ENCODE peak calls at places on chromosomes 13 and 19, in four cellular contexts. T, R, W and L are unnamed samples.

GRCh38 chr13:30796132-30796832 is 60.9 kb downstream of the ALOX5AP start:
- DNase-seq in T (peak; percentile 83), R (no peak), W (no peak), L (no peak)

GRCh38 chr19:30630289-30631034 is 258.3 kb downstream of the ZNF536 start:
- DNase-seq in T (no peak), R (no peak), W (no peak), L (no peak)

GRCh38 chr19:10289836-10290438 is at the start of gene ICAM5:
- DNase-seq in T (peak; percentile 28), R (peak; percentile 57), W (peak; percentile 47), L (no peak)

GRCh38 chr19:48329167-48329891 is 4.0 kb downstream of the EMP3 start:
- DNase-seq in T (peak; percentile 34), R (no peak), W (peak; percentile 85), L (peak; percentile 73)

GRCh38 chr13:40682449-40683240 is 16.2 kb upstream of the FOXO1 start:
- DNase-seq in T (peak; percentile 64), R (no peak), W (peak; percentile 88), L (peak; percentile 64)

GRCh38 chr13:111402441-111402840 is 82.0 kb downstream of the TEX29 start:
- DNase-seq in T (no peak), R (no peak), W (no peak), L (no peak)

GRCh38 chr13:73874460-73874859 is 259.7 kb downstream of the KLF12 start:
- DNase-seq in T (no peak), R (no peak), W (no peak), L (no peak)

GRCh38 chr13:25945596-25945995 is 106.2 kb downstream of the SHISA2 start:
- DNase-seq in T (no peak), R (no peak), W (no peak), L (peak; percentile 41)

GRCh38 chr13:99819962-99820361 is 151.6 kb downstream of the ZIC5 start:
- DNase-seq in T (no peak), R (no peak), W (no peak), L (peak; percentile 12)

GRCh38 chr13:64928704-64929499 is 2301.2 kb downstream of the PCDH9 start:
- DNase-seq in T (peak; percentile 70), R (peak; percentile 42), W (no peak), L (peak; percentile 11)

GRCh38 chr13:34657716-34658115 is 284.4 kb upstream of the NBEA start:
- DNase-seq in T (peak; percentile 87), R (no peak), W (no peak), L (no peak)

GRCh38 chr19:41808663-41809566 is 12.5 kb downstream of the CEACAM3 start:
- DNase-seq in T (no peak), R (no peak), W (no peak), L (no peak)

GRCh38 chr19:4437103-4437502 is 20.5 kb downstream of the UBXN6 start:
- DNase-seq in T (no peak), R (no peak), W (no peak), L (no peak)

GRCh38 chr19:53998223-53998622 is 6.8 kb downstream of the CACNG6 start:
- DNase-seq in T (no peak), R (no peak), W (peak; percentile 19), L (no peak)

GRCh38 chr19:2166741-2167738 is 3.3 kb downstream of the DOT1L start:
- DNase-seq in T (peak; percentile 70), R (no peak), W (peak; percentile 45), L (peak; percentile 57)

GRCh38 chr13:21175656-21176194 is 627 bp downstream of the SKA3 start:
- DNase-seq in T (no peak), R (no peak), W (no peak), L (no peak)

GRCh38 chr19:7547153-7547552 is 11.6 kb downstream of the PNPLA6 start:
- DNase-seq in T (no peak), R (no peak), W (no peak), L (no peak)

GRCh38 chr13:40476175-40476958 is 190.1 kb downstream of the FOXO1 start:
- DNase-seq in T (peak; percentile 18), R (no peak), W (no peak), L (no peak)

GRCh38 chr19:13866463-13867046 is 10.4 kb upstream of the NANOS3 start:
- DNase-seq in T (no peak), R (no peak), W (no peak), L (peak; percentile 1)

GRCh38 chr19:13864223-13864512 is 12.8 kb upstream of the NANOS3 start:
- DNase-seq in T (no peak), R (no peak), W (no peak), L (no peak)

GRCh38 chr19:13865578-13866462 is 11.1 kb upstream of the NANOS3 start:
- DNase-seq in T (no peak), R (no peak), W (no peak), L (no peak)

GRCh38 chr19:13865243-13865577 is 11.7 kb upstream of the NANOS3 start:
- DNase-seq in T (no peak), R (no peak), W (no peak), L (no peak)

DNA sequence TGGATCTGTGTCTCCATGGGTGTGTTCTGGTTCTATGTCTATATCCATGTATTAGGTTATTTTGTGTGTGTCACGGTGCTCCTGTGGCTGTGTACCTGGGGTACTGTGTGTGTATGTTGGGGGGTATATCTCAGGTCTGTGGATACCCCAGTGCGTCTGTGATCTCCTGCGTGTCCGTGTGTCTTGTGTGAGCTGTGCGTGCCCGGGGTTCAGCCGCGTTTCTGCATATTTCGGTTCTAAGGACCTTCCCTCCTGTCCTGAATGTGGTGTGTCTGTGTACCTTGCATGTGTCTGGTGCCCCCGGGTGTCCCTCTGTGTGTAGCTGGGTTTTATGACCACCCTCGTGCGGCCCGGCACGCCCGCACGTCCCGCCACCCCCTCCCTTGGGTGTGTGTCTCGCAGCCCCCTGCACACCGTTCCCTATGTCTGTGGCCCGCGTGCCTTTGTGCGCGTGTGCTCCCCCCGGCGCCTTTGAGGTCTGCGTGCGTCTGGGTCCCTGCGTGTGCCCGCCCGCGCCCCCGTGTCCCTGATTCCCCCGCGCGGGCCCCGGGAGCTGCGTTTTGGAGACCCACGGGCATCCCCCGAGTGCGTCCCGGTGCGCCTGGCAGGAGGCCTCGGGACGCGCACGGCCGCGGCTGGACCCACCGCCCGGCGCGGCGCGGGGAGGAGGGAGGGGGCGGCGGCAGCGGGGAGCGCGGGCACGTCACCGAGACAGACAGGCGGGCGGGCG is 12.3 kb upstream of the NANOS3 start:
- DNase-seq in T (no peak), R (no peak), W (no peak), L (peak; percentile 27)
- H3K4me2 ChIP-seq in T (peak overlapping the region; percentile 78), R (peak overlapping the region; percentile 2), W (peak overlapping the region; percentile 72), L (peak overlapping the region; percentile 96)

DNA sequence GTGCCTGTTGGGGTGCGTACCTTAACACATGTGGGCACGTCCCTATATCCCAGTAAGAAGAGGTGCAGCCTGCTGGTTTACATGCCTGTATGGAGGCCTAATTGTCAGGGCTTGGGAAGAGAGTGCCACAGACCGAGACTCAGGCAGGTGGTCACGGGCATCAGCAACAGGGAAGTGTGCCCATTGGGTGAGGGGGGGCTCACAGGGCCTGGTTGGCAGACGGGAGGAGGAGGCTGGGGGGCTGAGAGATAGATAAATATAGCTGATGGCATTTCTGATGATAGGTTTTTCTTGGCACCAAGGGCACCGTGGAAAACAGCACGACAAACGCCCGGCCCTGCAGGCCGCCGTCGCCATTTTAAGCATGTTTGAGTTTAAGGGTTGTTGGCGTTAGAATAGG is 37.6 kb downstream of the NFIX start:
- DNase-seq in T (no peak), R (no peak), W (no peak), L (no peak)
- H3K4me1 ChIP-seq in T (peaks cover 70% of the 10 kb centered on the region), R (peaks cover 69% of the 10 kb centered on the region), W (peaks cover 8% of the 10 kb centered on the region), L (peaks cover 18% of the 10 kb centered on the region)

DNA sequence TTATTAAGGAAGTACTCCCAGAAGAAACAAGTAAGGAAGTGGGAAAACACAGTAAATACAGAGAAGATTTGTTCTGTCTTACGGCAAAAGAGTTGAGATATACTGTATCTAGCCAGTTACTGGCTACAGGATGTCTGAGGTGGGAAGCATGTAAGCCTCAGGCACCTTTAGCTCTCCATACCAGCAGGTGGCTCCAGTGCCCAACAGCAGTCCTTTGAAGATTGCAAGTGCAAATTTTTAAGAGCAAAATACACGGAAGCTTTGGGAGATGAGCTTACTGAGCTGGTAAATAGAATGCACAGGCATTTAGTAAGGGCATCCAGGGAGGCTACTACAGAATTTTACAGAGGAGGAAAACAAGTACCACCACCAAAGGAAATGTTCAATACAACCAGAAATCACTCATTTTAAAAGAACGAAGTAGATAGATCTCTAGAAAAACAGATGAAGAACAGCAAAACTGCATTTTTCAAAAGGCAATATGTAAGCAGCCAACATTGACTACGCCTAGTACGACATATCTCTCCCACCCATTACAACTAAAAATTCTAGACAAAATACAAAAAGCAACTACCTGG is 57.9 kb upstream of the VSTM2B start:
- DNase-seq in T (peak; percentile 54), R (peak; percentile 41), W (peak; percentile 69), L (peak; percentile 52)
- TF ChIP-seq CTCF in T (peak; percentile 67), R (peak; percentile 63), W (peak; percentile 77), L (peak; percentile 48)

DNA sequence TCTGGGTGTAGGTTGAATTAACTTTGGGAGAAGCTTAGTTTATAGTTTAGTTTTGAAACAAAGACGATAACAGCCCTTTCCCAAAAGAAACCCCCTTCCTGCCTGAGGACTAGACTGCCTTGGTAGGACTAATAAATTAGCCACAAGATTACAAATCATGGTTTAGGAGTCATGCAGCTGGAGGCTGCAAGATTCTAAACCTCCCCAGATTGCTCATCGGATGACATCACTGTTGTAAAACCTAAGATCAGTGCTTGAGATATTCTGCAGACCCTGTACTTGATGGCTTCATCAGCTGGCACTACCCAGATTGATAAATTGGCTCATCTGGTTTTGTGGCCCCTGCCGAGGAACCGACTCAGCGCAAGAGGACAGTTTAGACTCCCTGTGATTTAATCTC is 35.9 kb upstream of the MPHOSPH8 start:
- DNase-seq in T (peak; percentile 94), R (no peak), W (no peak), L (no peak)
- H3K4me2 ChIP-seq in T (peak overlapping the region; percentile 64), R (peak overlapping the region; percentile 62), W (no peak overlapping the region), L (no peak overlapping the region)

DNA sequence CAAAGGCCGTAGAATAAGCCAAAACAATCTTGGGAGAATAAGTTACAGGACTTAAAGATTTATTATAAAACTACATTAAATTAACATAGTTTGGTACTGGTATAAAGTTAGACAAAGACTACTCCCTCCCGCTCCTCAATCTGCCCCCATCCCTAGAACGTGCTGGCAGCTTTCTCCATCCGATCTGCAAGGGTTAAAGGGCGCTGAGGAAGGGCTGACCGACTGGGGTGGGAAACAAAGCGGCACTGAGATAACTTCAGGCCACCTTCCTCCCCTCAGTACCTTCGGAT is 811 bp upstream of the SUGT1 start:
- DNase-seq in T (no peak), R (no peak), W (no peak), L (no peak)
- H3K4me1 ChIP-seq in T (peaks cover 18% of the 10 kb centered on the region), R (peaks cover 14% of the 10 kb centered on the region), W (peaks cover 15% of the 10 kb centered on the region), L (peaks cover 17% of the 10 kb centered on the region)

GRCh38 chr19:45554481-45554880 is 30.1 kb downstream of the OPA3 start:
- DNase-seq in T (no peak), R (no peak), W (no peak), L (no peak)

GRCh38 chr19:45556835-45557234 is 27.8 kb downstream of the OPA3 start:
- DNase-seq in T (no peak), R (no peak), W (no peak), L (no peak)

GRCh38 chr19:45560038-45560437 is 24.6 kb downstream of the OPA3 start:
- DNase-seq in T (no peak), R (no peak), W (no peak), L (no peak)

GRCh38 chr19:45560686-45561085 is 23.9 kb downstream of the OPA3 start:
- DNase-seq in T (no peak), R (no peak), W (no peak), L (no peak)

GRCh38 chr19:45558399-45558878 is 26.2 kb downstream of the OPA3 start:
- DNase-seq in T (peak; percentile 67), R (peak; percentile 81), W (peak; percentile 93), L (peak; percentile 78)
- TF ChIP-seq CTCF in T (peak; percentile 84), R (peak; percentile 84), W (peak; percentile 88), L (peak; percentile 62)